ENCODE peak calls at places on chromosomes 3 and 15, in four cellular contexts. J, I, S and K are unnamed samples.

GRCh38 chr3:101780661-101781060 is 1.6 kb downstream of the NXPE3 start:
- DNase-seq in J (peak), I (no peak), S (peak), K (peak)

GRCh38 chr3:11769704-11770103 is 77.0 kb downstream of the TAMM41 start:
- DNase-seq in J (no peak), I (no peak), S (no peak), K (no peak)

GRCh38 chr15:53843869-53844569 is 84.6 kb upstream of the WDR72 start:
- DNase-seq in J (no peak), I (no peak), S (no peak), K (no peak)

GRCh38 chr15:85760049-85760448 is 34.7 kb downstream of the KLHL25 start:
- DNase-seq in J (no peak), I (no peak), S (no peak), K (no peak)

GRCh38 chr3:141331370-141332318 is 36.7 kb upstream of the ZBTB38 start:
- DNase-seq in J (no peak), I (no peak), S (peak), K (peak)

GRCh38 chr3:119380697-119381096 is 82.7 kb downstream of the TMEM39A start:
- DNase-seq in J (no peak), I (no peak), S (no peak), K (no peak)

GRCh38 chr3:186105543-186105942 is 3.3 kb downstream of the ETV5 start:
- DNase-seq in J (no peak), I (no peak), S (no peak), K (no peak)

GRCh38 chr15:65611888-65612615 is 1.1 kb upstream of the INTS14 start:
- DNase-seq in J (no peak), I (no peak), S (no peak), K (peak)

GRCh38 chr3:108202834-108203233 is 19.4 kb downstream of the IFT57 start:
- DNase-seq in J (no peak), I (no peak), S (peak), K (peak)

GRCh38 chr15:77532067-77532710 is 100.5 kb downstream of the LINGO1 start:
- DNase-seq in J (no peak), I (no peak), S (no peak), K (no peak)

GRCh38 chr15:100601158-100601557 is 826 bp downstream of the LINS1 start:
- DNase-seq in J (no peak), I (peak), S (no peak), K (peak)

GRCh38 chr15:96327155-96327741 is 3.3 kb upstream of the NR2F2 start:
- DNase-seq in J (peak), I (no peak), S (peak), K (peak)

GRCh38 chr3:131957511-131957910 is 77.3 kb downstream of the CPNE4 start:
- DNase-seq in J (no peak), I (no peak), S (peak), K (no peak)

GRCh38 chr3:110296885-110297284 is 774.7 kb upstream of the NECTIN3 start:
- DNase-seq in J (no peak), I (no peak), S (peak), K (peak)

GRCh38 chr15:59751552-59752413 is 62.7 kb upstream of the BNIP2 start:
- DNase-seq in J (no peak), I (no peak), S (peak), K (peak)